ENCODE peak calls at places on chromosomes 16 and 17, in four cellular contexts. U, Q, L and N are unnamed samples.

GRCh38 chr17:78528541-78528940 is 48.7 kb downstream of the DNAH17 start:
- DNase-seq in Q (peak; percentile 54), L (no peak), U (no peak), N (no peak)

GRCh38 chr17:13756763-13757162 is 155.0 kb upstream of the HS3ST3A1 start:
- DNase-seq in Q (no peak), L (no peak), U (no peak), N (no peak)

GRCh38 chr16:78749745-78750268 is 650.4 kb downstream of the WWOX start:
- DNase-seq in Q (no peak), U (no peak), L (peak; percentile 41), N (no peak)

GRCh38 chr16:19583665-19584300 is 28.3 kb downstream of the VPS35L start:
- DNase-seq in U (peak; percentile 77), L (no peak), Q (peak; percentile 51), N (peak; percentile 60)

GRCh38 chr17:2701161-2701995 is 10.2 kb downstream of the CLUH start:
- DNase-seq in U (no peak), L (no peak), Q (no peak), N (no peak)

GRCh38 chr16:10618710-10619209 is 38.4 kb upstream of the EMP2 start:
- DNase-seq in U (no peak), Q (no peak), L (no peak), N (no peak)

GRCh38 chr17:72370819-72371218 is 250.0 kb downstream of the SOX9 start:
- DNase-seq in L (no peak), Q (peak; percentile 13), U (no peak), N (no peak)

GRCh38 chr16:73034374-73034773 is 13.6 kb downstream of the ZFHX3 start:
- DNase-seq in Q (no peak), L (peak; percentile 49), U (no peak), N (no peak)

GRCh38 chr17:521168-521525 is 168.5 kb upstream of the RPH3AL start:
- DNase-seq in Q (no peak), L (no peak), U (no peak), N (no peak)

GRCh38 chr17:46737331-46737730 is 81.2 kb downstream of the WNT3 start:
- DNase-seq in Q (no peak), L (no peak), U (no peak), N (no peak)

GRCh38 chr16:4936991-4937781 is at the start of gene PPL:
- DNase-seq in Q (peak; percentile 88), U (peak; percentile 93), L (no peak), N (no peak)

GRCh38 chr17:38449364-38449763 is 21.1 kb downstream of the ARHGAP23 start:
- DNase-seq in Q (no peak), L (no peak), U (peak; percentile 67), N (peak; percentile 21)

GRCh38 chr17:40645291-40645690 is 2.3 kb downstream of the SMARCE1 start:
- DNase-seq in Q (no peak), L (no peak), U (no peak), N (no peak)

GRCh38 chr17:38619451-38619795 is 13.7 kb upstream of the SRCIN1 start:
- DNase-seq in U (no peak), Q (no peak), L (no peak), N (no peak)

GRCh38 chr17:81481011-81481799 is 31.4 kb downstream of the ACTG1 start:
- DNase-seq in Q (peak; percentile 99), L (no peak), U (no peak), N (peak; percentile 64)

GRCh38 chr17:71830916-71831315 is 289.9 kb upstream of the SOX9 start:
- DNase-seq in Q (no peak), L (no peak), U (no peak), N (no peak)

GRCh38 chr16:85164838-85165516 is 52.7 kb upstream of the CIBAR2 start:
- DNase-seq in U (no peak), L (no peak), Q (no peak), N (no peak)

GRCh38 chr16:87431926-87432325 is 39.8 kb downstream of the MAP1LC3B start:
- DNase-seq in U (no peak), L (no peak), Q (no peak), N (no peak)

GRCh38 chr17:81983639-81984373 is 6.4 kb downstream of the ASPSCR1 start:
- DNase-seq in Q (no peak), L (no peak), U (no peak), N (no peak)

GRCh38 chr17:57714660-57715059 is 30.4 kb downstream of the CCDC182 start:
- DNase-seq in Q (no peak), L (no peak), U (no peak), N (no peak)

GRCh38 chr17:40525294-40525693 is 23.9 kb upstream of the TNS4 start:
- DNase-seq in L (no peak), Q (no peak), U (no peak), N (no peak)

GRCh38 chr17:66549731-66550207 is 247.4 kb downstream of the PRKCA start:
- DNase-seq in U (no peak), Q (no peak), L (no peak), N (peak; percentile 46)

GRCh38 chr16:22318690-22319358 is 21.6 kb downstream of the POLR3E start:
- DNase-seq in L (no peak), U (peak; percentile 45), Q (peak; percentile 52), N (peak; percentile 41)

GRCh38 chr17:72588961-72589360 is 468.1 kb downstream of the SOX9 start:
- DNase-seq in U (peak; percentile 67), L (no peak), Q (no peak), N (no peak)

GRCh38 chr17:65017375-65017774 is 39.2 kb downstream of the GNA13 start:
- DNase-seq in Q (no peak), L (no peak), U (peak; percentile 53), N (no peak)

GRCh38 chr17:17714261-17714866 is 33.1 kb downstream of the RAI1 start:
- DNase-seq in Q (no peak), U (no peak), L (no peak), N (no peak)
- TF ChIP-seq MYC in Q (no peak), U (no peak), L (no peak), N (no peak)

GRCh38 chr16:11871193-11871592 is 19.9 kb upstream of the RSL1D1 start:
- DNase-seq in U (peak; percentile 53), L (no peak), Q (no peak), N (peak; percentile 34)

GRCh38 chr16:11868412-11868980 is 17.2 kb upstream of the RSL1D1 start:
- DNase-seq in L (no peak), Q (no peak), U (no peak), N (no peak)

GRCh38 chr16:11875721-11876120 is 24.4 kb upstream of the RSL1D1 start:
- DNase-seq in U (no peak), L (no peak), Q (no peak), N (no peak)

DNA sequence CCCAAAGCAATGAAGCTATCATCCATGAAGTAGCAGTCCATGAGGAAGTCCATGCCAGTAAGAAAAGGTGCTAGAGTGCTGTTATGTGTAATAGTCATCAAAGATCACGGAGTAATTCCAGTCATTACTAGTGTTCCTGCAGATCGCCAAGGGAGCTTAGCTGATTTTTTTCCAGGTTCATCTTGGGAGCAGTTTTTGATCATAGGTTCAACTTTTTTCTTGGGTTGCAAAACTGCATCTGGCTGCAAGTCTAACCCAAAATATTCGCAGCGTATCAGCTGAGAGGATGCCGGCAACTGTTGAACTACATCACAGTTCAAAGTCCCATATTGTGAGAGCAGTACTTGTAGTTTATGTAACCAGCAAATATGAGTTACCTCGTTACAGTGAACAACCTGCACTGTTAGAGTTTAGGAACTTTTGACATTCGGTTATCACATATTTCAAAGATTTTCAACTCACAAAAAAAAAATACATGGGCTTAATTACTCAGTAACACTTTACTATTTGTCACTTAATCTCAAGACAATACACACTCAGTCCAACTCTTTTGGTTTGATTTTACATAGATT is 18.4 kb upstream of the RSL1D1 start:
- DNase-seq in L (no peak), Q (no peak), U (peak; percentile 96), N (no peak)
- H4K20me1 ChIP-seq in L (no peaks in the 10 kb centered on the region), Q (no peaks in the 10 kb centered on the region), U (peaks cover 31% of the 10 kb centered on the region), N (no peaks in the 10 kb centered on the region)

GRCh38 chr16:55240933-55241332 is 83.1 kb upstream of the IRX6 start:
- DNase-seq in Q (no peak), L (no peak), U (no peak), N (no peak)
- TF ChIP-seq MYC in Q (no peak), L (no peak), U (no peak), N (no peak)

GRCh38 chr17:49798738-49799137 is 10.3 kb downstream of the KAT7 start:
- DNase-seq in L (no peak), Q (no peak), U (no peak), N (no peak)
- H4K20me1 ChIP-seq in L (peaks cover 3% of the 10 kb centered on the region), Q (no peaks in the 10 kb centered on the region), U (peaks cover 4% of the 10 kb centered on the region), N (peaks cover 3% of the 10 kb centered on the region)

GRCh38 chr17:6204203-6204722 is 134.1 kb downstream of the WSCD1 start:
- DNase-seq in Q (no peak), L (no peak), U (no peak), N (no peak)
- TF ChIP-seq MYC in Q (no peak), L (no peak), U (no peak), N (no peak)

GRCh38 chr16:67399218-67399733 is 6.0 kb upstream of the TPPP3 start:
- DNase-seq in L (no peak), Q (peak; percentile 81), U (no peak), N (peak; percentile 47)
- H4K20me1 ChIP-seq in L (no peaks in the 10 kb centered on the region), Q (no peaks in the 10 kb centered on the region), U (no peaks in the 10 kb centered on the region), N (no peaks in the 10 kb centered on the region)